ENCODE peak calls at places on chromosomes 11 and 22, in four cellular contexts. D is pancreas, S is astrocyte, V is kidney. K is an unnamed sample.

GRCh38 chr11:2086239-2087040 is 52.7 kb downstream of the IGF2 start:
- DNase-seq in D (no peak), S (no peak), V (no peak), K (no peak)

GRCh38 chr11:71137376-71137775 is 115.0 kb downstream of the SHANK2 start:
- DNase-seq in D (no peak), S (no peak), V (peak; percentile 35), K (no peak)

GRCh38 chr11:86246293-86246675 is 1.7 kb downstream of the EED start:
- DNase-seq in D (no peak), S (no peak), V (no peak), K (no peak)

GRCh38 chr11:88552377-88553029 is 215.0 kb upstream of the CTSC start:
- DNase-seq in D (peak; percentile 57), S (no peak), V (no peak), K (peak; percentile 43)

GRCh38 chr11:460331-461199 is 10.5 kb downstream of the PTDSS2 start:
- DNase-seq in D (no peak), S (peak; percentile 24), V (peak; percentile 72), K (no peak)

GRCh38 chr11:6475936-6476335 is 2.2 kb upstream of the TRIM3 start:
- DNase-seq in D (no peak), S (no peak), V (no peak), K (no peak)

GRCh38 chr11:68271023-68271780 is 571 bp downstream of the C11orf24 start:
- DNase-seq in D (peak; percentile 65), S (peak; percentile 77), V (no peak), K (peak; percentile 81)

GRCh38 chr11:131511794-131512193 is 141.4 kb downstream of the NTM start:
- DNase-seq in D (peak; percentile 80), S (no peak), V (no peak), K (peak; percentile 3)

GRCh38 chr11:62444271-62444833 is 25.5 kb downstream of the SCGB1A1 start:
- DNase-seq in D (peak; percentile 65), S (peak; percentile 52), V (peak; percentile 84), K (peak; percentile 57)

GRCh38 chr11:112613051-112613972 is 347.9 kb upstream of the NCAM1 start:
- DNase-seq in D (peak; percentile 65), S (peak; percentile 80), V (no peak), K (peak; percentile 51)

GRCh38 chr11:8658210-8658968 is 24.1 kb downstream of the TRIM66 start:
- DNase-seq in D (no peak), S (no peak), V (no peak), K (no peak)

GRCh38 chr11:44530413-44531115 is 34.9 kb upstream of the CD82 start:
- DNase-seq in D (no peak), S (peak; percentile 34), V (no peak), K (no peak)

GRCh38 chr11:47443028-47443700 is 5.8 kb downstream of the RAPSN start:
- DNase-seq in D (no peak), S (no peak), V (no peak), K (no peak)

GRCh38 chr11:116500833-116501622 is 271.8 kb downstream of the BUD13 start:
- DNase-seq in D (no peak), S (no peak), V (no peak), K (no peak)

GRCh38 chr11:118229274-118229847 is 4.5 kb upstream of the JAML start:
- DNase-seq in D (no peak), S (peak; percentile 42), V (no peak), K (no peak)

GRCh38 chr11:1520209-1520986 is 33.8 kb upstream of the MOB2 start:
- DNase-seq in D (no peak), S (no peak), V (no peak), K (no peak)

GRCh38 chr11:134014502-134014901 is 54.4 kb upstream of the JAM3 start:
- DNase-seq in D (no peak), S (no peak), V (no peak), K (no peak)

GRCh38 chr11:128194226-128194625 is 393.1 kb downstream of the ETS1 start:
- DNase-seq in D (no peak), S (no peak), V (no peak), K (no peak)

GRCh38 chr11:128193633-128194032 is 393.7 kb downstream of the ETS1 start:
- DNase-seq in D (no peak), S (no peak), V (no peak), K (no peak)

GRCh38 chr11:128195756-128196155 is 391.6 kb downstream of the ETS1 start:
- DNase-seq in D (no peak), S (no peak), V (no peak), K (no peak)

GRCh38 chr11:128196235-128196634 is 391.1 kb downstream of the ETS1 start:
- DNase-seq in D (no peak), S (no peak), V (no peak), K (no peak)

GRCh38 chr11:128195057-128195751 is 392.2 kb downstream of the ETS1 start:
- DNase-seq in D (no peak), S (no peak), V (no peak), K (no peak)
- TF ChIP-seq CTCF in D (no peak), S (no peak), V (no peak), K (no peak)

GRCh38 chr11:10930224-10930960 is 72.5 kb upstream of the ZBED5 start:
- DNase-seq in D (no peak), S (no peak), V (no peak), K (peak; percentile 4)

GRCh38 chr11:10927533-10927932 is 69.7 kb upstream of the ZBED5 start:
- DNase-seq in D (no peak), S (no peak), V (no peak), K (no peak)

GRCh38 chr11:10925149-10925926 is 67.5 kb upstream of the ZBED5 start:
- DNase-seq in D (no peak), S (no peak), V (no peak), K (no peak)

GRCh38 chr11:10923886-10924285 is 66.0 kb upstream of the ZBED5 start:
- DNase-seq in D (no peak), S (no peak), V (no peak), K (no peak)

GRCh38 chr11:10926801-10927200 is 68.9 kb upstream of the ZBED5 start:
- DNase-seq in D (no peak), S (no peak), V (no peak), K (peak; percentile 6)
- H3K27ac ChIP-seq in D (no peak overlapping the region), S (no peak overlapping the region), V (no peak overlapping the region), K (no peak overlapping the region)

DNA sequence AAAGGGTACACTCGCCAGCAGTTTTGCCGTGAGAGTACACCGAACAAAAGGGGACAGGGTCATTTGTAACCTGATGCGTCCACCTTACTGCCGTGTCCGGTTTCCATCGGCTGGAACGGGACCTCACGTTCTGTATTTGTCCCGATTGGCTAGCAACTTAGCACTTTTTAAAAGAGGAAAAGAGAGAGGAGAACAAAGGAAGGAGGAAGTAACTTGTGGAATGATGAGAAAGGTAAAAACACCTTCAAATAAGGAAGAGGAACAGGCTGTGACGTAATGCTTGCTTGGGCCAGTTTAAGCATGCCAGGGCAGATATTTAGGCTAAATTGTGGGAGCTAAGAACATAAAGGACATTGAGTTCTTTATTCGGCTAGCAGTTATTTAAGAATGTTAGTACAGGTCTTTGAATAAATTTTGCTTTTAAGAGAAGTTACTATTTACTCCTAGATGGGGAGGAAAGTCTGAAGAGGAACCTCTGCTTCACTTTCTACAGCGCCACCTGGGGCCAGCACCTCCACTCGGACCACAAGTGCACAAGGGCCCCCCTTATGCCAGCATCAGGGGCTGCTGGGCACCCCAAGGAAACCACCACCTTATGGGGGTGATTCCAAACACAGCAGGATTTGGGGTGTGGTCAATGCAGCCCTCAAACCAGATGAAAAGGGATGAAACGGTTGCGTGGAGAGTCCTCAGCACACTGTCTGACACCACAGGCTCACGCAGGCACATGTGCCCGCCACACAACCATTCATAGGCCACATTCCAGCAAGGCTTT is 5.8 kb downstream of the ARSA start:
- DNase-seq in D (no peak), S (no peak), V (peak; percentile 62), K (no peak)
- TF ChIP-seq CTCF in D (no peak), S (no peak), V (no peak), K (peak; percentile 36)

DNA sequence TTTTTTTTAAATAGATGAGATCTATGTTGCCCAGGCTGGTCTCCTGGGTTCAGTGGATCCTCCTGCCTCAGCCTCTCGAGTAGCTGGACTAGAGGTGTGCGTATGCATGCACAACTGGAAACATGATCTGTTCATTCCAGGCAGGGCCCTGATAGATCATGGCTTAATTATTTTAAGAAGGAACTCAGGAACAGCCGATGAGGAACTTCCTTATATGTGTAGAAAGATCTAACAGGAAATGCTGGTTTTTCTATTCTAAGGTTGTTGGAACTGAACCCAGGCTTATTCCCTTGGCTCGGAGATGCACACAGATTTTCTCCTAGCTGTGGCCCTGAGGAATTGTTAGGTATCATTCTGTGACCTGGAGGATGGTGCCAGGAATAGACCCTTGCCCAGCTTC is 32.4 kb downstream of the SPECC1L start:
- DNase-seq in D (no peak), S (no peak), V (no peak), K (no peak)
- H3K27ac ChIP-seq in D (peak overlapping the region; percentile 44), S (no peak overlapping the region), V (peak overlapping the region; percentile 65), K (no peak overlapping the region)

DNA sequence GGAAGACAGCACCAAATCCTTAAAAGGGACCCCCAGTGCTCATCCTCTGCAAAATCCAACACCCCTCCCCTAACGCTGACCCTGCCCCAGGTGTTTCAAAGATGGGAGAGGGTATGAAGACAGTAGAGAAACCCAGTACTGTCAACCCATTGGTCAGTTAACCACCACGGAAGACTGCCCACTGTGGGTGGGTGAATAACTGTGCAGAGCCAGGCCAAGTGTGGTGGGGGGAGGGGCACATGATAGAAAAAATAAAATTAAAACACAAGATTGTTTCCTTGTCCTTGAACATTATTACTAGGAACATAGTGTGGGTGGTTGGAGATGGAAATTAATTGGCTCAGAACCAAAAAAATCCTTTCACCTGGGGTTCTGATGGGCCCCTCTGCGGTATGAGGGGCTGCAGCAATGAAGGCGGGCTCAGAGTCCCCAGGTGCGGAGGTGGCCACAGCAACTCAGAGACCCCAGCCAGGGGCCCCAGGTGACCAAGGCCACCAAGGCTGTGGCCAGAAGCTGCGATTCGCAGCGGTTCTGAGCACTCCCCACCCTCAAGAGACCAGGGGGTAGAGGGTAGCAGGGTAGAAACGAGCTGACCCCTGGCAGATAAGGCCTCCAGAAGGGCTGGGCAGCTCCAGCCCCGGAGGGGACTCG is 1.1 kb downstream of the TNKS1BP1 start:
- DNase-seq in D (no peak), S (peak; percentile 15), V (no peak), K (peak; percentile 45)
- TF ChIP-seq CTCF in D (no peak), S (no peak), V (no peak), K (peak; percentile 48)

DNA sequence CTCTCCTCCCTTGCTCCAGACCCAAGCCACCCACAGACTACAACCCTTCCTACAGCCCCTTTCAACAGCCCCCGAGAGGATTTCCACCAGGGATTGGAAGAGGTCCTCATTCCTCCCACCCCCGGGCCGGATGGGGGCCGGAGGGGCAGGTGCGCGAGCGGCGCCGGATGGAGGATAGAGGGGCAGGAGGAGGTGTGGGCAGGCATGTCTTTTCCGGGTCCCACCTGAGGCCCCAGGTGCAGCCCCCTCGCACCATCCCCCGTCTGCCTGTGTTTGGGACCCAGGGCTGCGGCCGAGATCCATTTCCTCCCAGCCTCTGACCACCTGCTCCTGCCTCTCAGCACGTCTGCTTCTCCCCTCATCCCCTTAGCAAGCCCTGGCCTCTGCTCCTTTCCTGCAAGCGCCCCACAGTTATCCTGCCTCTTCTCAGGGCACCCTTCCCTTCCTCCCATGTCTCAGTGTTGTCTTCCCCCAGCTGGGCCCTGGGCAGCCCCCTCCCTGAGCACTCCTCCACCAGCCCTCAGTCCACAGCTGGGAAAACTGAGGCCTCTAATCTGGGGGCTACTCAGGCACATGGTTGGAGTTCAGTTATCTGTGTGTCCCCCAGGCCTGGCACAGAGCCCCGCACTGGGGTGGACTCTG is 19.3 kb upstream of the CBX7 start:
- DNase-seq in D (no peak), S (no peak), V (no peak), K (no peak)
- H3K27ac ChIP-seq in D (no peak overlapping the region), S (no peak overlapping the region), V (peak overlapping the region; percentile 22), K (no peak overlapping the region)

K was measured in brain microvascular endothelial cell.